ENCODE peak calls at places on chromosomes 5 and 9, in five cellular contexts. Q is cardiac fibroblast, C is fibroblast of pulmonary artery, X is kidney, H is brain microvascular endothelial cell. Z is an unnamed sample.

GRCh38 chr5:20041326-20041977 is 53.5 kb upstream of the CDH18 start:
- DNase-seq in Q (peak; percentile 5), C (peak; percentile 17), X (no peak), H (no peak), Z (no peak)

GRCh38 chr9:134925011-134925511 is 7.3 kb upstream of the FCN1 start:
- DNase-seq in Q (no peak), C (no peak), X (no peak), H (no peak), Z (no peak)

GRCh38 chr5:57316798-57317327 is 143.0 kb downstream of the GPBP1 start:
- DNase-seq in Q (peak; percentile 97), C (peak; percentile 99), X (no peak), H (peak; percentile 100), Z (no peak)

GRCh38 chr5:122424211-122424610 is 112.2 kb downstream of the SNCAIP start:
- DNase-seq in Q (no peak), C (no peak), X (no peak), H (no peak), Z (no peak)

GRCh38 chr9:113566011-113566711 is 102.6 kb downstream of the RGS3 start:
- DNase-seq in Q (no peak), C (no peak), X (no peak), H (no peak), Z (peak; percentile 64)

GRCh38 chr9:110744753-110745522 is 76.3 kb downstream of the MUSK start:
- DNase-seq in Q (peak; percentile 97), C (peak; percentile 98), X (no peak), H (peak; percentile 95), Z (peak; percentile 83)

GRCh38 chr9:99385814-99386279 is 163.8 kb downstream of the SEC61B start:
- DNase-seq in Q (no peak), C (peak; percentile 7), X (no peak), H (no peak), Z (no peak)

GRCh38 chr5:66232701-66233100 is 88.6 kb downstream of the SREK1 start:
- DNase-seq in Q (peak; percentile 17), C (peak; percentile 30), X (no peak), H (no peak), Z (no peak)

GRCh38 chr5:144467795-144468194 is 297.1 kb downstream of the KCTD16 start:
- DNase-seq in Q (peak; percentile 28), C (peak; percentile 51), X (no peak), H (peak; percentile 28), Z (no peak)

GRCh38 chr5:79133121-79133656 is 21.6 kb downstream of the BHMT start:
- DNase-seq in Q (peak; percentile 71), C (peak; percentile 77), X (no peak), H (no peak), Z (no peak)

GRCh38 chr5:123193176-123193575 is 104.1 kb downstream of the PRDM6 start:
- DNase-seq in Q (no peak), C (no peak), X (no peak), H (no peak), Z (no peak)

GRCh38 chr5:34497031-34497808 is 158.9 kb upstream of the RAI14 start:
- DNase-seq in Q (peak; percentile 26), C (no peak), X (peak; percentile 93), H (no peak), Z (peak; percentile 90)

DNA sequence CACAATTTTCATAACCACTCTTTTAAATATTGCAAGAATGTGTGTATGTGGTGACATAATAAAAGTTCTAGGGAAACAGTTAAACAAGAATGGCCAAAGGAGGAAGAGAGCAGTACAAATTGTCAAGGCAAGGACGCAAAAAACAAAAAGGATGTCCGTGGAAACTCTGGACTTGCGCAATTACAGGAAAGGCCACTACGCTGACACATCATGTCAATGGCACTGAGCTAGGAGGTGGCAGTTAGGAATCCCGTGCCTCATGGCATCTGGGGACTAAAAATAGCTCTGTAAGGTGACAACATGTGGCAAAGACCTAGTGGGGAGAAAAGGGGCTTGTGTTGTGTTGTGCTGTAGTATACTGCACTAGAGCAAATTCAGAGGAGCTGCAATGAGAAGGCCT is 123.9 kb upstream of the STC2 start:
- DNase-seq in Q (peak; percentile 75), C (peak; percentile 86), X (no peak), H (peak; percentile 64), Z (no peak)
- TF ChIP-seq CTCF in Q (no peak), C (no peak), X (no peak), H (no peak), Z (no peak)

DNA sequence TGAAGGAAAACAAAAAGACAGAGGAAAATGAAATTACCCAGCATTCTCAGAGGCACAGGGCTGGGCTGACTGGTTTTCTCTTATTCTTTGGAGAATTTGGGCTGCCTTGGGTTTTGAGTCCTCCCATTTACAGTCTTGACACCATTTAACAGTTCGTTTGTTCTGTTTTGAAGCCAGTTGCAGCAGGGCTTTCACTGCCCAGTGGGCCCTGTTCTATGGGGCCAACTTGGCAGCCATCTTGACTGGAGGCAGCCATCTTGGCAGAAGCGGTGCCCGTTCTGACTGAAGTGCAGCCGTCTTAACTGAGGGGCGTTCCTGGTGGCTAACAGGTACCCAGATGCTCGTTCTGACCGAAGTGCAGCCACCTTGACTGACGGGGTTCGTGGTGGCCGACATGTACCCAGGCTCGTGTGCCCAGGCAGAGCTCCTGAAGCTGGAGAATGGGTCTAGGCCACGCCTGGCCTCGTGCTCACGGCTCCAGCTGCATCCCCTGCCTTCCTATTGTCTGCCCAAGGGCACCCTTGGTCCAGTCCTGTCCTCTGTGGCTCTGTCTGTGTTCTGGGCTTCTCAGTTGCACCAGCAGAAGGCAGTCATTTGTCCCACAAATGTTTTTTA is 164.4 kb downstream of the GAPVD1 start:
- DNase-seq in Q (no peak), C (no peak), X (peak; percentile 51), H (no peak), Z (no peak)
- TF ChIP-seq CTCF in Q (no peak), C (no peak), X (no peak), H (no peak), Z (no peak)

GRCh38 chr5:154860123-154860522 is 1.7 kb downstream of the CNOT8 start:
- DNase-seq in Q (peak; percentile 68), C (peak; percentile 72), X (peak; percentile 73), H (peak; percentile 61), Z (peak; percentile 73)

GRCh38 chr5:154857091-154857533 is 1.3 kb upstream of the CNOT8 start:
- DNase-seq in Q (no peak), C (no peak), X (no peak), H (no peak), Z (no peak)

GRCh38 chr5:154858972-154859950 is 834 bp downstream of the CNOT8 start:
- DNase-seq in Q (peak; percentile 7), C (no peak), X (no peak), H (no peak), Z (no peak)

GRCh38 chr5:154858251-154858971 is at the start of gene CNOT8:
- DNase-seq in Q (peak; percentile 99), C (peak; percentile 99), X (peak; percentile 100), H (peak; percentile 98), Z (peak; percentile 99)

GRCh38 chr5:154857534-154858250 is 735 bp upstream of the CNOT8 start:
- DNase-seq in Q (peak; percentile 98), C (peak; percentile 96), X (peak; percentile 98), H (peak; percentile 97), Z (peak; percentile 99)
- TF ChIP-seq CTCF in Q (peak; percentile 9), C (no peak), X (no peak), H (peak; percentile 22), Z (no peak)

DNA sequence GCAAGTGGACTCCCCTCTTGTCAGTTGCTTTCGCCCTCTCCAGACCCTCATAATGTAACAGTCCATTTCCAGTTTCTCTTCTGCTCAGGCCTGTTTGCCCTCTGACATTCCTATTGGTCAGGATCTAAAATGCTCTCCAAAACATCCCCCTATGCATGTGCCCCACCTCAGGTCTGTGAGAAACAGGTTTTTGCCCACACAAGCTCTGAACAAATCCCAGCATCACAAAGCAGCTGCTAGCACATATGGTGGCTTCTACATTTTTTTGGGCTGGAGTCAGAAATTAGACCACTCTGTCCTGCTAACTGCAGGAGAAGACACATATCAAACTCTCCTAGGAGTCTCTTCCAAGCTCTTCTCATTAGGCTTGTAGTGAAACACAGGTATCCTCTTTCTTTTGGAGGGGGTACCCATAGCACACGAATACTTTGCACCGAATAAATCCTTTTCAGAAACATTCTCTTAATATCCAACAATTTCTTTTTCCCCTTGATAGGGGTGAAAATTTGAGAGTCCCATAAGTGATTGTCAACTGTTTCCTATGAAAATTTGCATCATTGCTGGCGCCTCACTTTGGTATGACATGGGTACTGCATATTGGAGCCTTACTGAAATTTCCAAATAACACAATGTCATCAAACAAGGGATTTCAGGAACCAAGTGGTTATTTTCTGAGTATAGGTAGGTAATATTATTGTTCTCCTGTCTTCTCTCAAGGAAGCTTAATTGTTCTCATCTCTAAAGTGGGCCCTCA is 19.3 kb upstream of the HSPA9 start:
- DNase-seq in Q (no peak), C (no peak), X (no peak), H (no peak), Z (no peak)
- TF ChIP-seq CTCF in Q (peak; percentile 58), C (peak; percentile 45), X (no peak), H (peak; percentile 50), Z (no peak)

GRCh38 chr9:100700689-100701318 is 122.9 kb downstream of the CAVIN4 start:
- DNase-seq in Q (peak; percentile 8), C (peak; percentile 24), X (no peak), H (no peak), Z (no peak)
- TF ChIP-seq CTCF in Q (no peak), C (peak; percentile 44), X (peak; percentile 31), H (peak; percentile 45), Z (no peak)

DNA sequence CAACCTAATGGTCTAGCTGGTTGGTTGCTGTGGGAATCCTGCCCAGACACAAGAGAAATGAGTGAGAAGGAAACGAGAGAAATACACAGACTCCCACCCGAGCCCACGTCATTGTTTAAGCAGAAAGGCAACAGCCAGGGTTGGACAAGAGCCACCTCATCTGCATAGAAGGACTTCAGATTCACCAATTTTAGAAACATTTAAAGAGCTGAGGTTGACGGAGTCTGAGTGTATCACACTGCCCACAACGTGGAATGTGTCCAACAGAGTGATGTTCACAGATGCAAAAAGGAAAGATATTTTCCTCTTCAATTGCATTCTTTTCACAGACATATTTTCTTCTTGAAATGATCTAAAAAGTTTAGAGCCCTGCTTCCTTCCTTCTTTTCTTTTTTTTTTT is 349.5 kb downstream of the AGTPBP1 start:
- DNase-seq in Q (no peak), C (no peak), X (no peak), H (no peak), Z (no peak)
- TF ChIP-seq CTCF in Q (no peak), C (no peak), X (no peak), H (no peak), Z (no peak)

DNA sequence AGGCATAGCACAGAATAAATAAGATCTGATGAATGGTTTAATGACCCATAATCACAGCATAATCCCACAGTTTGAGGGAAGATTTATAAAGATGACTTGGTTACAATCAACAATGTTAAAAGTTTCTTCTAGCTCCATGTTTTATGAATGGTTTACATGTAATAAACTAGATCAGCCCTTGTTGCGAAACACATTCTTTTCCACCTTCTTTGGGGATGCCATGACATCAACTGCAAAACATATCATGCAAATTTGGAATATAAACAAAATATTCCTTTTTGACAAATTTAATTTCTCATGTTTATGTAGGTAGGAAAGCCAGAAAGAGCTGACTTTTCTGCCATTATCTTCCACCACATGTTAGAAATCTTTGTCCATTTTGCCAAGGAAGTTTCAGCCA is 979.5 kb downstream of the MAT2B start:
- DNase-seq in Q (no peak), C (no peak), X (no peak), H (no peak), Z (no peak)
- TF ChIP-seq CTCF in Q (no peak), C (no peak), X (no peak), H (no peak), Z (no peak)

GRCh38 chr5:32074401-32074800 is 99.7 kb downstream of the GOLPH3 start:
- DNase-seq in Q (no peak), C (no peak), X (no peak), H (no peak), Z (no peak)
- TF ChIP-seq CTCF in Q (no peak), C (no peak), X (no peak), H (no peak), Z (no peak)

Z was measured in sigmoid colon.